ENCODE peak calls at places on chromosomes 2 and 18, in eight cellular contexts. Y, T, Q, O, W, G, D and C are unnamed samples.

GRCh38 chr18:59101830-59102414 is 37.8 kb upstream of the SEC11C start:
- DNase-seq in Y (no peak), T (peak), Q (no peak), G (no peak), O (no peak), W (no peak), D (no peak), C (no peak)

GRCh38 chr2:187545238-187545751 is 8.9 kb downstream of the TFPI start:
- DNase-seq in T (no peak), W (no peak), G (no peak), O (no peak), Q (no peak), Y (no peak), D (no peak), C (no peak)

GRCh38 chr2:162007447-162008040 is 66.5 kb downstream of the DPP4 start:
- DNase-seq in Y (no peak), Q (no peak), T (no peak), O (no peak), D (no peak), G (no peak), W (no peak), C (no peak)

GRCh38 chr2:118913805-118914645 is 28.0 kb upstream of the MARCO start:
- DNase-seq in O (no peak), Q (no peak), W (no peak), Y (peak), T (no peak), G (no peak), D (no peak), C (no peak)

GRCh38 chr18:9716375-9716774 is 8.3 kb downstream of the RAB31 start:
- DNase-seq in D (no peak), G (no peak), O (no peak), T (no peak), Y (no peak), Q (no peak), W (no peak), C (no peak)

GRCh38 chr2:16028644-16029043 is 88.3 kb downstream of the MYCN start:
- DNase-seq in W (no peak), Y (no peak), D (no peak), T (no peak), G (no peak), O (no peak), Q (no peak), C (no peak)

GRCh38 chr2:47080888-47081301 is 74.2 kb downstream of the STPG4 start:
- DNase-seq in T (no peak), W (no peak), O (no peak), Y (no peak), D (no peak), Q (no peak), G (no peak), C (no peak)

GRCh38 chr2:190180313-190181065 is 118.0 kb upstream of the MSTN start:
- DNase-seq in G (peak), T (peak), W (peak), O (no peak), Y (peak), D (no peak), Q (peak), C (peak)

GRCh38 chr18:48778344-48779011 is 172.3 kb downstream of the SMAD7 start:
- DNase-seq in O (peak), Y (no peak), T (no peak), D (no peak), Q (no peak), G (no peak), W (no peak), C (no peak)

GRCh38 chr2:172242968-172243367 is 140.3 kb upstream of the DLX2 start:
- DNase-seq in O (no peak), Q (no peak), W (no peak), G (no peak), Y (no peak), D (no peak), T (no peak), C (peak)

GRCh38 chr2:74226648-74227213 is 28.3 kb downstream of the MTHFD2 start:
- DNase-seq in O (no peak), G (no peak), W (no peak), T (no peak), D (no peak), Q (no peak), Y (no peak), C (no peak)

GRCh38 chr2:99066075-99066557 is 75.4 kb upstream of the C2orf15 start:
- DNase-seq in D (peak), O (peak), W (peak), Y (peak), Q (peak), T (peak), G (peak), C (peak)

GRCh38 chr2:88639865-88640264 is 12.6 kb upstream of the EIF2AK3 start:
- DNase-seq in T (no peak), O (no peak), Y (no peak), D (no peak), W (peak), G (no peak), Q (no peak), C (no peak)

GRCh38 chr2:20446280-20446916 is 476 bp upstream of the RHOB start:
- DNase-seq in T (peak), O (no peak), W (no peak), G (no peak), D (no peak), Q (no peak), Y (no peak), C (no peak)

GRCh38 chr2:10944799-10945198 is 33.1 kb downstream of the KCNF1 start:
- DNase-seq in D (no peak), O (no peak), Q (no peak), Y (no peak), W (no peak), G (no peak), T (no peak), C (no peak)

GRCh38 chr2:10939058-10939457 is 27.3 kb downstream of the KCNF1 start:
- DNase-seq in Y (no peak), D (no peak), W (no peak), Q (no peak), O (no peak), T (no peak), G (no peak), C (no peak)

GRCh38 chr2:10941383-10941782 is 29.6 kb downstream of the KCNF1 start:
- DNase-seq in D (no peak), T (no peak), Y (no peak), G (no peak), W (no peak), Q (no peak), O (no peak), C (no peak)

GRCh38 chr2:10935953-10936942 is 24.5 kb downstream of the KCNF1 start:
- DNase-seq in W (peak), G (no peak), Q (peak), O (no peak), D (peak), T (peak), Y (peak), C (no peak)

GRCh38 chr2:10940607-10941006 is 28.9 kb downstream of the KCNF1 start:
- DNase-seq in T (no peak), D (no peak), G (no peak), Q (no peak), W (no peak), Y (no peak), O (no peak), C (no peak)
- TF ChIP-seq POLR2AphosphoS5 in T (no peak), D (no peak), G (no peak), Q (no peak), W (no peak), Y (no peak), O (no peak), C (no peak)

GRCh38 chr2:159086874-159087273 is 118.4 kb downstream of the TANC1 start:
- DNase-seq in Y (no peak), O (no peak), D (no peak), T (no peak), G (no peak), W (no peak), Q (no peak), C (no peak)

GRCh38 chr2:159083601-159084000 is 115.2 kb downstream of the TANC1 start:
- DNase-seq in D (no peak), T (no peak), W (peak), O (no peak), Y (no peak), Q (no peak), G (no peak), C (no peak)

GRCh38 chr2:159086332-159086731 is 117.9 kb downstream of the TANC1 start:
- DNase-seq in G (no peak), Q (no peak), W (no peak), O (no peak), T (no peak), D (no peak), Y (no peak), C (no peak)

GRCh38 chr2:159082119-159082518 is 113.7 kb downstream of the TANC1 start:
- DNase-seq in Y (no peak), O (no peak), Q (no peak), G (no peak), W (no peak), T (no peak), D (no peak), C (no peak)

DNA sequence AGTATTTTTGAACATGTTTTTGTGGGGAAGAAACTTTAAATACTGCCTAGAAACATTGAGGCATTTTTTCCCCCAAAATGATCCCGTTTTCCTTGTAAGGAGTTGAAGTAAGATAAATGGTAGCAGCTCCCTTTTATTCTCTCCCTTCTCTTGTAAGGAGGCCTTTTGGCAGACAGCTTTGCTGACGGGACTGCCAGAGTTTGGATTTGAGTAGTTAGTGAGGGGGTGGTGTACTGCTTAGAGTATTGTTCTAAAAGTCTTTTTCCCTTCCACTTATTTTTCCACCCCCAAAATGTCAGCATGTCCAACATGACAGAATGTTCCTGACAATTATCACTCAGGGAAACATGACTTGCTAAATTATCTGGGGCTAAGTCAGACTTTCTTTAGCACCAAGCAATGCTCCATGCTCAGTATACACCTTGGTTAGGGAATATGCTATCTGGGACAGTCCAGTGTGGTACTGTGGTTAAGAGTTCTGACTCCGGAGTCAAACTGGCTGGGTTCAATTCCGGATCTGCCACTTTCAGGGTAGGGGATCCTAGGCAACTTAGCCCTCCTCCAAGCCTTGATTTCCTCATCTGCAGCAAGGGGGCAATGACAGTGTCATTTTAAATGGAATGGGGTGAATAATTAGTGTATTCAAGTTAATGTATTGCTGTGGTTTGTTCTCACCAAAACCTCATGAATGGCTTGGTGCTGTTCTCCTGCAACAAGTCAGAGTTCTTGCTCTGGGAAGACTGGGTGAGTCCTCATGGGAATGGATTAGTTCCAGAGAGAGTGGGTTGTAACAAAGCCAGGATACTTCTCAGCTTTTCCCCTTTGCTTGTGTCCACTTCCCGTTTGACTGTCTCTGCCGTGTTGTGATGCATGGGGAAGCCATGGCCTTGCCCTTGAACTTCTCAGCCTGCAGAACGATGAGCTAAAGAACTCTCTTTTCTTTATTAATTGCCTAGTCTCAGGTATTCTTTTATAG is 116.2 kb downstream of the TANC1 start:
- DNase-seq in T (no peak), W (no peak), Q (no peak), O (no peak), D (no peak), Y (no peak), G (no peak), C (no peak)
- TF ChIP-seq REST in T (no peak), W (no peak), Q (no peak), O (no peak), D (no peak), Y (no peak), G (no peak), C (no peak)

GRCh38 chr2:105577762-105578161 is 166.9 kb upstream of the NCK2 start:
- DNase-seq in D (no peak), W (no peak), G (no peak), Q (no peak), T (no peak), O (no peak), Y (no peak), C (no peak)

GRCh38 chr2:105576050-105576439 is 168.7 kb upstream of the NCK2 start:
- DNase-seq in O (no peak), Y (no peak), T (no peak), Q (no peak), W (no peak), G (no peak), D (no peak), C (no peak)

GRCh38 chr2:105575626-105576025 is 169.1 kb upstream of the NCK2 start:
- DNase-seq in W (no peak), G (no peak), T (no peak), Q (no peak), Y (no peak), D (no peak), O (no peak), C (no peak)

GRCh38 chr2:105578166-105578565 is 166.5 kb upstream of the NCK2 start:
- DNase-seq in D (no peak), O (no peak), W (no peak), T (no peak), Y (no peak), Q (no peak), G (no peak), C (no peak)

GRCh38 chr2:105576440-105577241 is 168.1 kb upstream of the NCK2 start:
- DNase-seq in G (peak), Q (peak), Y (peak), T (peak), W (peak), D (peak), O (no peak), C (no peak)
- H3K27ac ChIP-seq in G (no peak), Q (no peak), Y (no peak), T (no peak), W (no peak), D (peak), O (no peak), C (no peak)

DNA sequence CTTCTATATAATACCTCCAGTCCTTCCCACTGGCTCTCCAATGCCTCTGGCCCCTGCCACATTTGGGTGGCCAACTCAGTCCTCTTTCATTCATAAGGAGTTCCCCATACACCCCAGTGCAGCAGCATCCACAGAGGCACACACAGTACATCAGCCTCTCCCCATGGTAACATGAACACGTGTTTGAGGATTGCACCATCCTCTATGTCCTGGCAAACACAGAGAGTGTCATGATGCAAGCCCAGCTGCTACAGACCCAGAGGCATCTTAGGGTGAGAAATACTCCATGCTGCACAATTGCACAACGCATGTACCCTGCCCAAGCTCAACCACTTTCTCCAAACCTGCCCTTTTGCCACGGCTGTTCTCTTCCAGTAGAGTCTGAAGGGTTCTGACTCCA is 11.5 kb downstream of the IGFBP5 start:
- DNase-seq in D (no peak), G (no peak), W (peak), Y (no peak), Q (no peak), T (no peak), O (no peak), C (peak)
- TF ChIP-seq POLR2AphosphoS5 in D (no peak), G (no peak), W (no peak), Y (no peak), Q (no peak), T (no peak), O (no peak), C (peak)

GRCh38 chr18:46609048-46609447 is 48.0 kb downstream of the LOXHD1 start:
- DNase-seq in O (no peak), D (no peak), W (no peak), Y (no peak), Q (no peak), G (no peak), T (no peak), C (no peak)
- TF ChIP-seq REST in O (no peak), D (no peak), W (no peak), Y (no peak), Q (no peak), G (no peak), T (no peak), C (no peak)

GRCh38 chr2:11521730-11522129 is 12.1 kb upstream of the GREB1 start:
- DNase-seq in O (no peak), G (no peak), D (no peak), Y (no peak), W (no peak), Q (no peak), T (no peak), C (no peak)
- H3K27ac ChIP-seq in O (no peak), G (peak), D (no peak), Y (no peak), W (no peak), Q (no peak), T (no peak), C (no peak)

GRCh38 chr18:46528037-46528436 is 129.0 kb downstream of the LOXHD1 start:
- DNase-seq in W (no peak), T (no peak), Y (no peak), Q (no peak), G (no peak), O (no peak), D (no peak), C (no peak)
- TF ChIP-seq POLR2AphosphoS5 in W (no peak), T (no peak), Y (no peak), Q (no peak), G (no peak), O (no peak), D (no peak), C (no peak)